ENCODE peak calls at places on chromosomes 1 and 21, in five cellular contexts. H is Right ventricle myocardium superior; C is GM12864; Q is activated CD4-positive, CD25-positive, alpha-beta regulatory T cell; Y is ELF-1. J is an unnamed sample.
A peak's percentile ranks its signal among the peaks of the same experiment; 100 is the strongest.

GRCh38 chr1:77036560-77036959 is 169.3 kb downstream of the ST6GALNAC5 start:
- DNase-seq in H (no peak), Q (no peak), C (no peak), Y (no peak), J (peak; percentile 9)

GRCh38 chr1:244066954-244067716 is 16.1 kb downstream of the ZBTB18 start:
- DNase-seq in Q (no peak), H (no peak), Y (peak; percentile 63), C (no peak), J (no peak)

GRCh38 chr1:228109962-228110488 is 926 bp upstream of the MRPL55 start:
- DNase-seq in Y (peak; percentile 48), C (no peak), H (no peak), Q (no peak), J (peak; percentile 67)

GRCh38 chr1:208243522-208243850 is 698 bp downstream of the PLXNA2 start:
- DNase-seq in H (no peak), Q (no peak), Y (peak; percentile 48), C (no peak), J (no peak)

GRCh38 chr21:17622018-17622417 is 9.3 kb upstream of the BTG3 start:
- DNase-seq in Y (no peak), C (no peak), H (no peak), Q (no peak), J (no peak)

GRCh38 chr1:173948594-173948993 is 31.5 kb upstream of the SERPINC1 start:
- DNase-seq in Q (no peak), H (no peak), C (no peak), Y (no peak), J (no peak)

GRCh38 chr1:210434224-210434623 is 105.5 kb downstream of the HHAT start:
- DNase-seq in Q (no peak), C (no peak), Y (no peak), H (no peak), J (no peak)

GRCh38 chr1:28789816-28790215 is 22.2 kb upstream of the OPRD1 start:
- DNase-seq in Q (no peak), Y (no peak), C (no peak), H (no peak), J (no peak)

GRCh38 chr1:29416825-29417557 is 180.7 kb downstream of the PTPRU start:
- DNase-seq in H (no peak), Y (no peak), Q (no peak), C (no peak), J (no peak)

GRCh38 chr1:27099154-27099903 is 55.6 kb downstream of the SLC9A1 start:
- DNase-seq in Y (peak; percentile 63), Q (no peak), C (no peak), H (peak; percentile 81), J (no peak)

GRCh38 chr1:28508435-28508754 is 2.6 kb downstream of the RCC1 start:
- DNase-seq in H (no peak), Y (no peak), C (no peak), Q (no peak), J (no peak)

GRCh38 chr21:42565206-42565810 is 51.7 kb downstream of the SLC37A1 start:
- DNase-seq in Y (no peak), H (peak; percentile 19), C (no peak), Q (no peak), J (no peak)

GRCh38 chr1:87549691-87550090 is 221.0 kb downstream of the LMO4 start:
- DNase-seq in Q (no peak), Y (no peak), C (no peak), H (no peak), J (no peak)

GRCh38 chr1:9870572-9870971 is 39.5 kb downstream of the CTNNBIP1 start:
- DNase-seq in Y (no peak), C (no peak), H (no peak), Q (no peak), J (no peak)

GRCh38 chr1:13666317-13666716 is 33.7 kb upstream of the PRDM2 start:
- DNase-seq in Y (no peak), Q (no peak), H (no peak), C (no peak), J (no peak)

GRCh38 chr21:36867506-36867905 is 99.0 kb downstream of the HLCS start:
- DNase-seq in Y (no peak), H (no peak), Q (no peak), C (no peak), J (no peak)

GRCh38 chr1:26351591-26352337 is 2.2 kb downstream of the CRYBG2 start:
- DNase-seq in Y (peak; percentile 83), Q (no peak), H (no peak), C (no peak), J (no peak)

GRCh38 chr1:201450721-201451291 is 18.2 kb downstream of the PHLDA3 start:
- DNase-seq in Y (no peak), C (no peak), H (peak; percentile 84), Q (no peak), J (peak; percentile 64)

GRCh38 chr1:183264132-183264531 is 78.1 kb downstream of the LAMC2 start:
- DNase-seq in Y (no peak), H (no peak), C (no peak), Q (no peak), J (no peak)

GRCh38 chr21:26961704-26962103 is 5.2 kb downstream of the ADAMTS5 start:
- DNase-seq in Y (peak; percentile 40), Q (no peak), C (no peak), H (no peak), J (no peak)

GRCh38 chr1:173257805-173258204 is 50.7 kb upstream of the TNFSF4 start:
- DNase-seq in C (no peak), Q (no peak), Y (no peak), H (no peak), J (no peak)

GRCh38 chr1:180311011-180311730 is 81.1 kb downstream of the LHX4 start:
- DNase-seq in Q (no peak), Y (no peak), C (no peak), H (no peak), J (no peak)

GRCh38 chr1:3040004-3040403 is 18.7 kb downstream of the ACTRT2 start:
- DNase-seq in H (no peak), Y (no peak), Q (no peak), C (no peak), J (no peak)

GRCh38 chr1:64240209-64240608 is 36.8 kb downstream of the UBE2U start:
- DNase-seq in Y (no peak), Q (no peak), H (no peak), C (no peak), J (no peak)

GRCh38 chr1:24021403-24022266 is 41.5 kb upstream of the SRSF10 start:
- DNase-seq in C (no peak), Q (no peak), Y (no peak), H (peak; percentile 54), J (no peak)

GRCh38 chr1:55463814-55464445 is 248.8 kb upstream of the USP24 start:
- DNase-seq in H (no peak), Y (no peak), C (no peak), Q (no peak), J (no peak)

GRCh38 chr1:154466136-154466665 is 35.8 kb upstream of the TDRD10 start:
- DNase-seq in Q (no peak), Y (no peak), H (no peak), C (no peak), J (no peak)

J was measured in dermis microvascular lymphatic vessel endothelial cell.